ENCODE peak calls at places on chromosome 5, in eight cellular contexts. C is NCI-H510A, O is colonic mucosa, S is RCC 7860, B is M059J, I is AG10803, N is T-helper 2 cell, L is SW480. Z is an unnamed sample.

GRCh38 chr5:31894131-31894530 is 255.2 kb downstream of the PDZD2 start:
- DNase-seq in L (no peak), O (no peak), B (no peak), N (no peak), I (no peak), S (no peak), C (no peak), Z (no peak)

GRCh38 chr5:91381774-91382492 is 1.2 kb downstream of the ARRDC3 start:
- DNase-seq in C (peak; percentile 32), N (peak; percentile 48), B (peak; percentile 89), L (peak; percentile 86), S (peak; percentile 51), I (peak; percentile 86), O (peak; percentile 91), Z (no peak)

GRCh38 chr5:38953426-38953825 is 107.6 kb downstream of the OSMR start:
- DNase-seq in L (no peak), I (no peak), S (no peak), C (no peak), N (no peak), O (no peak), B (no peak), Z (no peak)

GRCh38 chr5:138503487-138504270 is 38.4 kb downstream of the EGR1 start:
- DNase-seq in N (no peak), O (peak; percentile 39), S (peak; percentile 43), C (peak; percentile 12), I (peak; percentile 71), L (peak; percentile 77), B (peak; percentile 66), Z (peak; percentile 21)

GRCh38 chr5:56172225-56172624 is 60.9 kb downstream of the ANKRD55 start:
- DNase-seq in N (no peak), C (no peak), B (peak; percentile 34), O (no peak), I (peak; percentile 84), S (no peak), L (no peak), Z (no peak)

GRCh38 chr5:165334186-165334585 is 1828.8 kb downstream of the MAT2B start:
- DNase-seq in O (no peak), S (peak; percentile 80), C (no peak), L (no peak), B (peak; percentile 9), N (no peak), I (no peak), Z (no peak)

GRCh38 chr5:177087707-177088005 is 941 bp downstream of the FGFR4 start:
- DNase-seq in B (no peak), O (no peak), N (no peak), S (no peak), C (no peak), I (no peak), L (peak; percentile 53), Z (no peak)

GRCh38 chr5:165202144-165202910 is 1696.9 kb downstream of the MAT2B start:
- DNase-seq in L (no peak), S (no peak), N (no peak), B (no peak), C (no peak), I (no peak), O (no peak), Z (no peak)

GRCh38 chr5:172901012-172901780 is 58.0 kb upstream of the RPL26L1 start:
- DNase-seq in C (no peak), I (peak; percentile 89), L (no peak), B (peak; percentile 99), O (no peak), S (peak; percentile 98), N (no peak), Z (no peak)

GRCh38 chr5:107698286-107698685 is 27.5 kb upstream of the EFNA5 start:
- DNase-seq in L (no peak), S (no peak), N (no peak), I (peak; percentile 71), B (no peak), O (no peak), C (no peak), Z (no peak)

GRCh38 chr5:177130211-177131018 is 3.2 kb upstream of the NSD1 start:
- DNase-seq in N (no peak), C (no peak), S (no peak), B (peak; percentile 18), O (no peak), I (peak; percentile 44), L (no peak), Z (no peak)

GRCh38 chr5:73446631-73447233 is 1.8 kb downstream of the FOXD1 start:
- DNase-seq in I (no peak), B (peak; percentile 28), N (no peak), C (no peak), L (peak; percentile 21), S (no peak), O (no peak), Z (no peak)

GRCh38 chr5:82381591-82381990 is 103.4 kb upstream of the RPS23 start:
- DNase-seq in S (no peak), C (no peak), B (no peak), L (no peak), N (no peak), I (no peak), O (no peak), Z (no peak)

GRCh38 chr5:138873096-138873885 is 1.8 kb downstream of the LRRTM2 start:
- DNase-seq in N (no peak), L (peak; percentile 51), O (no peak), B (no peak), S (no peak), I (no peak), C (no peak), Z (no peak)

GRCh38 chr5:91072891-91073290 is 310.2 kb downstream of the ARRDC3 start:
- DNase-seq in B (peak; percentile 60), S (peak; percentile 4), L (no peak), C (no peak), I (peak; percentile 84), N (no peak), O (no peak), Z (no peak)